ENCODE peak calls at places on chromosome 2, in five cellular contexts. F is A549, Q is transverse colon, L is body of pancreas, H is testis. I is an unnamed sample.

GRCh38 chr2:37795938-37796337 is 124.5 kb upstream of the CDC42EP3 start:
- DNase-seq in F (no peak), Q (no peak), L (no peak), H (no peak), I (peak; percentile 90)

GRCh38 chr2:155846249-155846648 is 486.3 kb downstream of the NR4A2 start:
- DNase-seq in F (no peak), Q (no peak), L (no peak), H (no peak), I (no peak)

GRCh38 chr2:220445429-220446105 is 818.1 kb downstream of the SLC4A3 start:
- DNase-seq in F (no peak), Q (no peak), L (no peak), H (no peak), I (peak; percentile 26)

GRCh38 chr2:166335284-166335683 is 40.5 kb downstream of the SCN9A start:
- DNase-seq in F (no peak), Q (no peak), L (no peak), H (no peak), I (peak; percentile 37)

GRCh38 chr2:235550946-235551345 is 57.1 kb downstream of the AGAP1 start:
- DNase-seq in F (no peak), Q (no peak), L (no peak), H (no peak), I (no peak)

GRCh38 chr2:36352711-36353110 is 2.9 kb upstream of the CRIM1 start:
- DNase-seq in F (no peak), Q (no peak), L (no peak), H (no peak), I (peak; percentile 83)

GRCh38 chr2:66428986-66429612 is 5.8 kb upstream of the MEIS1 start:
- DNase-seq in F (peak; percentile 27), Q (no peak), L (no peak), H (no peak), I (peak; percentile 79)

GRCh38 chr2:28691774-28692281 is 59.8 kb upstream of the PPP1CB start:
- DNase-seq in F (no peak), Q (peak; percentile 38), L (peak; percentile 50), H (no peak), I (peak; percentile 82)

GRCh38 chr2:232483923-232484627 is 3.6 kb downstream of the ECEL1 start:
- DNase-seq in F (no peak), Q (no peak), L (peak; percentile 7), H (no peak), I (no peak)

GRCh38 chr2:226575928-226576327 is 223.7 kb downstream of the IRS1 start:
- DNase-seq in F (no peak), Q (no peak), L (no peak), H (no peak), I (peak; percentile 57)

GRCh38 chr2:39127973-39128372 is 7.1 kb upstream of the SOS1 start:
- DNase-seq in F (no peak), Q (peak; percentile 19), L (no peak), H (no peak), I (peak; percentile 37)

GRCh38 chr2:38750011-38750792 is 959 bp downstream of the SRSF7 start:
- DNase-seq in F (no peak), Q (peak; percentile 72), L (peak; percentile 58), H (peak; percentile 70), I (peak; percentile 19)

GRCh38 chr2:37588316-37588777 is 83.1 kb downstream of the CDC42EP3 start:
- DNase-seq in F (no peak), Q (no peak), L (no peak), H (no peak), I (peak; percentile 43)

GRCh38 chr2:99867690-99868089 is 274.7 kb downstream of the AFF3 start:
- DNase-seq in F (no peak), Q (no peak), L (no peak), H (no peak), I (peak; percentile 85)

GRCh38 chr2:98160574-98160973 is 73.6 kb downstream of the VWA3B start:
- DNase-seq in F (no peak), Q (no peak), L (no peak), H (no peak), I (no peak)

GRCh38 chr2:40746150-40746549 is 294.3 kb upstream of the SLC8A1 start:
- DNase-seq in F (peak; percentile 6), Q (no peak), L (peak; percentile 29), H (peak; percentile 67), I (no peak)

GRCh38 chr2:2767837-2768236 is 436.8 kb upstream of the MYT1L start:
- DNase-seq in F (no peak), Q (no peak), L (no peak), H (no peak), I (no peak)

GRCh38 chr2:232211743-232212686 is 166.5 kb upstream of the ALPP start:
- DNase-seq in F (no peak), Q (no peak), L (no peak), H (no peak), I (no peak)

GRCh38 chr2:119826370-119826961 is 66.7 kb downstream of the PTPN4 start:
- DNase-seq in F (peak; percentile 16), Q (peak; percentile 19), L (no peak), H (no peak), I (peak; percentile 21)

GRCh38 chr2:134718095-134718955 is 475 bp downstream of the TMEM163 start:
- DNase-seq in F (no peak), Q (peak; percentile 19), L (peak; percentile 48), H (no peak), I (no peak)

GRCh38 chr2:180910831-180911665 is 69.4 kb upstream of the UBE2E3 start:
- DNase-seq in F (no peak), Q (no peak), L (no peak), H (no peak), I (peak; percentile 39)

GRCh38 chr2:130850788-130851623 is 14.3 kb downstream of the ARHGEF4 start:
- DNase-seq in F (no peak), Q (no peak), L (no peak), H (no peak), I (no peak)

GRCh38 chr2:53727921-53728320 is 39.7 kb upstream of the CHAC2 start:
- DNase-seq in F (no peak), Q (no peak), L (no peak), H (no peak), I (no peak)

DNA sequence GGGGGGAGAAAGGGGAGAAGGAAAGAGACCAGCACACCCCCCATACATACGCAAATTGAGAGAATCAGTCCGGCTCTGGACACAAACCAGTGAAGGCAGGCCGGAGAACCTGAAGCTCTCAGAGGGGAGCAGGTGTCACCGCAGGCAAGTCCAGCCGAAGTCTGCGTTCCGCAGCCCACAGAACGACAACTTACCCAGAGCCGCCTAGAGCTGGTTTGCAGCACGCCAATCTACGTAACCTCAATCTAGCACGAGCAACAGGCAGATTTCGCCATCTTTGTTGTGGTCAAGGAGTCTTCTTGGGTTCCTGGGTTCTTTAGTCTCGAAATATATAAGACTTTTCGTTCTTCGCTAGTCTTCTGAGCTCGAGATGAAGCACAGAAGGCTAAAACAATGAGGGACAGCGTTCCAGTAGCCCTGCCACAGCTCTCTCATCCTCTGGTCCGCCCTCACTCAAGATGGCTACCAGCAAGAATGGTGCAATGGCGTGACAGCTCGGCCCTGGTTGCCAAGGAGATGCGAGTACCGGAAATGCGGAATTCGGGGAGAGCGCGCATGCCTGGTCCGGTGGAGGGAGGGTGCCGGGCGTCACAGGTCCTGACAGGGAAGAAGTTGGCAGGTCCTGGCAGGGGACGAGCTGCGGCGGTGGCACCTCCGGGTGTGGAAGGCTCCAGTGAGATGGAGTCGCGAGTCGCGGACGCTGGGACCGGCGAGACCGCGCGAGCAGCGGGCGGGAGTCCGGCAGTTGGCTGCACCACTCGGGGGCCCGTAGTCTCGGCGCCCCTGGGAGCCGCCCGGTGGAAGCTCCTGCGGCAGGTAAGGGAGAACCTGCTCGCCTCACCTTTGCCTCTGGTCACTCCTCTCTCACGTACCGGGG is at the start of the genes CAMKMT and PREPL:
- DNase-seq in F (peak; percentile 96), Q (peak; percentile 99), L (peak; percentile 99), H (peak; percentile 98), I (peak; percentile 97)
- TF ChIP-seq POLR2A in F (peak; percentile 92), Q (peak; percentile 75), L (peak; percentile 67), H (peak; percentile 55), I (peak; percentile 86)

GRCh38 chr2:227774011-227774624 is 28.4 kb downstream of the SCYGR8 start:
- DNase-seq in F (no peak), Q (no peak), L (no peak), H (no peak), I (no peak)
- TF ChIP-seq CTCF in F (peak; percentile 37), Q (peak; percentile 29), L (peak; percentile 12), H (no peak), I (peak; percentile 30)

DNA sequence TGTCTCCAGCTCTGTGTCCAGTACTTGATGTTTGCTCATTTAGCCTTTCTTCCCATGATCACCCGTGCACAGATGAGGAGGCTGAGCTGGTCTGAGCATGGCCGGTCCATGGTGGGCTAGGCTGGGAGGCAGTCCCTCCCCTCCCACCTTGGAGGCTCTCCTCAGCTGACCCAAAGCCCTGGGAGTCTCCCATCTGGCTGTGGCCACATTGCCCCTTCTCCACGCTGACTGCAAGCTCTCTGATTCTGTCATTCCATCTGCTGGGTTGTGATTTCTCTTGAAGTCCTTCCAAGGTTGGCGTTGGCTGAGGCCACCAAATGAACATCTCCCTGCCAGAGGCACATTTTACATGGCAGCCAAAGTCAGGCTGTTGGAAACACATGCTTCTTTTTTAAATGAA is 44.0 kb downstream of the ACKR3 start:
- DNase-seq in F (no peak), Q (no peak), L (no peak), H (no peak), I (no peak)
- TF ChIP-seq POLR2A in F (no peak), Q (no peak), L (no peak), H (no peak), I (no peak)

GRCh38 chr2:237190958-237191692 is 105.4 kb downstream of the COPS8 start:
- DNase-seq in F (no peak), Q (no peak), L (no peak), H (peak; percentile 50), I (no peak)

GRCh38 chr2:237189799-237190198 is 104.1 kb downstream of the COPS8 start:
- DNase-seq in F (no peak), Q (no peak), L (no peak), H (peak; percentile 19), I (no peak)

GRCh38 chr2:237192881-237193280 is 107.2 kb downstream of the COPS8 start:
- DNase-seq in F (no peak), Q (no peak), L (no peak), H (peak; percentile 2), I (no peak)

GRCh38 chr2:237193436-237193835 is 107.7 kb downstream of the COPS8 start:
- DNase-seq in F (no peak), Q (no peak), L (no peak), H (peak; percentile 7), I (no peak)

DNA sequence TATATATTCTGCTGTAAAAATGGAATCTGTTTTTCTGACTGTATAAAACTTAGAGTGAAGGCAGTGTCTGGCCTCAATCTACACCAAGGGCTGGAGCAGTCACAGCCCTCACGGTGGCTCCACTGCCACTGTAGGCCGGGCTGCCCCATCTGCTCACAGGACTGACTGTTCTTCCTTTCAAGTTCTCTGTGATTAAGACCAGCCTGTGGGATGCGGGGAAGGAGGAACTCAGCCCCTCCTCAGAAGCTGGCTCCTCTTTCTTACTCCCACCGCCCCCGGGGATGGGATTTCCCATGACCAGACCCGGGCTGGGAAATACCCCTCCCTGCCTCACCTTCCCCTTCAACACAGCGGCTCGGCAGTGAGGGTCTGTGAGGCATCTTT is 106.0 kb downstream of the COPS8 start:
- DNase-seq in F (no peak), Q (no peak), L (no peak), H (peak; percentile 53), I (no peak)
- TF ChIP-seq CTCF in F (no peak), Q (no peak), L (no peak), H (no peak), I (no peak)

GRCh38 chr2:241656190-241656741 is 18.8 kb downstream of the ATG4B start:
- DNase-seq in F (no peak), Q (no peak), L (no peak), H (no peak), I (no peak)
- TF ChIP-seq POLR2A in F (no peak), Q (no peak), L (no peak), H (no peak), I (no peak)

GRCh38 chr2:184596819-184597411 is 1.4 kb upstream of the ZNF804A start:
- DNase-seq in F (no peak), Q (no peak), L (no peak), H (no peak), I (peak; percentile 81)
- TF ChIP-seq CTCF in F (no peak), Q (no peak), L (no peak), H (no peak), I (no peak)